ENCODE peak calls at places on chromosomes 11 and 22, in five cellular contexts. D, N, U, J and R are unnamed samples.

GRCh38 chr22:50269573-50270301 is 443 bp downstream of the MAPK11 start:
- DNase-seq in D (no peak), N (peak), U (no peak), J (no peak), R (no peak)

GRCh38 chr11:3201677-3202181 is 16.9 kb downstream of the MRGPRG start:
- DNase-seq in D (no peak), N (no peak), U (no peak), J (no peak), R (no peak)

GRCh38 chr11:34787899-34788298 is 128.3 kb downstream of the APIP start:
- DNase-seq in D (no peak), N (no peak), U (no peak), J (no peak), R (no peak)

GRCh38 chr11:85663781-85664560 is 958 bp downstream of the CREBZF start:
- DNase-seq in D (peak), N (peak), U (no peak), J (no peak), R (no peak)

GRCh38 chr11:14645247-14645912 is 1.8 kb downstream of the PDE3B start:
- DNase-seq in D (no peak), N (peak), U (no peak), J (no peak), R (no peak)

GRCh38 chr22:25067851-25068421 is 115.4 kb downstream of the KIAA1671 start:
- DNase-seq in D (no peak), N (no peak), U (no peak), J (no peak), R (no peak)

GRCh38 chr22:31122532-31123291 is at the start of gene INPP5J:
- DNase-seq in D (peak), N (no peak), U (peak), J (no peak), R (no peak)

GRCh38 chr11:118528511-118528910 is 1.2 kb downstream of the TTC36 start:
- DNase-seq in D (no peak), N (no peak), U (no peak), J (no peak), R (no peak)

GRCh38 chr11:62392944-62393628 is 25.7 kb upstream of the SCGB1A1 start:
- DNase-seq in D (peak), N (peak), U (no peak), J (no peak), R (no peak)

GRCh38 chr11:7587712-7588111 is 73.9 kb downstream of the PPFIBP2 start:
- DNase-seq in D (no peak), N (no peak), U (no peak), J (no peak), R (no peak)

GRCh38 chr11:114399903-114400221 is 449 bp downstream of the C11orf71 start:
- DNase-seq in D (peak), N (no peak), U (no peak), J (no peak), R (peak)

GRCh38 chr22:35961480-35961902 is 67.1 kb downstream of the RBFOX2 start:
- DNase-seq in D (no peak), N (no peak), U (peak), J (peak), R (no peak)

GRCh38 chr11:626475-627272 is at the start of gene SCT:
- DNase-seq in D (no peak), N (no peak), U (no peak), J (no peak), R (no peak)

GRCh38 chr11:12233602-12233925 is 123.2 kb downstream of the MICAL2 start:
- DNase-seq in D (no peak), N (no peak), U (no peak), J (no peak), R (no peak)

GRCh38 chr11:12234216-12234615 is 123.8 kb downstream of the MICAL2 start:
- DNase-seq in D (no peak), N (no peak), U (peak), J (no peak), R (no peak)

GRCh38 chr11:12229450-12230229 is 119.2 kb downstream of the MICAL2 start:
- DNase-seq in D (no peak), N (no peak), U (no peak), J (no peak), R (no peak)

GRCh38 chr11:12232819-12233601 is 122.6 kb downstream of the MICAL2 start:
- DNase-seq in D (no peak), N (no peak), U (peak), J (peak), R (peak)

GRCh38 chr11:12232160-12232559 is 121.8 kb downstream of the MICAL2 start:
- DNase-seq in D (no peak), N (no peak), U (no peak), J (no peak), R (no peak)
- TF ChIP-seq CTCF in D (no peak), N (no peak), U (no peak), J (no peak), R (no peak)

GRCh38 chr22:37176464-37177061 is 11.5 kb downstream of the C1QTNF6 start:
- DNase-seq in D (peak), N (peak), U (peak), J (no peak), R (no peak)
- H3K4me3 ChIP-seq in D (peak), N (no peak), U (no peak), J (no peak), R (no peak)

DNA sequence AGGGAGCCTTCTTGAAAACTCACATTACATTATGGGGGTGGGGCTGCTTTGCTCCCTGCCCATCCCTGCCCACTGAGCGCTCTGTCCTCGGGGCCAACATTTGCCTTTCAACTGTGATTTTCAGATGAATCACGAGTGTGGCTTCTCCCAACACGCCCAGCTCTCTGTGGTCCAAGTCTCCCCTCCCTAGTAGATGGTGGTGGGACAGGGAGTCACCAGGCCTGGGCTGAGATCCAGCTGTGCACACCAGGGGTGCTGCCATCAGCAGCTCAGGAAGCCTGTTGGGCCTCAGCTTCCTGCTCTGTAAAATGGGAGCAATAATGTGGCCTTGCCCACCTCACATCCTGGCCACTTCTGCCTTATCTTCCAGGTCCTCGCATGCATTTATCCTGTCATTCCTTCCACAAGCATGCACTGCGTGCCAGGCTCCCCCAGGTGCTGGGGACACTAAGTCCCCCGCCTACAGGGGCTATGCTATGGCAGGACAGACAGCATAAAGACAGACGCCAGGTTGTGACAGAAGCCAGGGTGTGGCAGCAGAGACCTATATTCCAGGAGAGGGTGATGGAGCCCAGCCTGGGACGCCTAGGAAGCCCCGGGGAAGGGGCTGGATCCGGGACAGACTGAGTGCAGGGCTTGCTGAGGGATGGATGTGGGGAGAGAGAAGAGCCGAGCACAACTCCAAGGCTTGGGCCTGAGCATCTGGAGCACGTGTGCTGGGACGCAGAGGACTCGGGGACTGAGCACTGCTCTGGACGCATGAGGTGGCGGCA is 30.5 kb downstream of the NFAM1 start:
- DNase-seq in D (no peak), N (no peak), U (no peak), J (no peak), R (no peak)
- TF ChIP-seq CTCF in D (no peak), N (no peak), U (no peak), J (no peak), R (no peak)

GRCh38 chr11:128544625-128545024 is 42.7 kb downstream of the ETS1 start:
- DNase-seq in D (no peak), N (no peak), U (no peak), J (no peak), R (no peak)
- H3K4me3 ChIP-seq in D (no peak), N (no peak), U (no peak), J (no peak), R (no peak)

GRCh38 chr11:19311306-19312030 is 70.7 kb upstream of the E2F8 start:
- DNase-seq in D (no peak), N (peak), U (peak), J (no peak), R (no peak)
- TF ChIP-seq CTCF in D (peak), N (peak), U (peak), J (peak), R (peak)

DNA sequence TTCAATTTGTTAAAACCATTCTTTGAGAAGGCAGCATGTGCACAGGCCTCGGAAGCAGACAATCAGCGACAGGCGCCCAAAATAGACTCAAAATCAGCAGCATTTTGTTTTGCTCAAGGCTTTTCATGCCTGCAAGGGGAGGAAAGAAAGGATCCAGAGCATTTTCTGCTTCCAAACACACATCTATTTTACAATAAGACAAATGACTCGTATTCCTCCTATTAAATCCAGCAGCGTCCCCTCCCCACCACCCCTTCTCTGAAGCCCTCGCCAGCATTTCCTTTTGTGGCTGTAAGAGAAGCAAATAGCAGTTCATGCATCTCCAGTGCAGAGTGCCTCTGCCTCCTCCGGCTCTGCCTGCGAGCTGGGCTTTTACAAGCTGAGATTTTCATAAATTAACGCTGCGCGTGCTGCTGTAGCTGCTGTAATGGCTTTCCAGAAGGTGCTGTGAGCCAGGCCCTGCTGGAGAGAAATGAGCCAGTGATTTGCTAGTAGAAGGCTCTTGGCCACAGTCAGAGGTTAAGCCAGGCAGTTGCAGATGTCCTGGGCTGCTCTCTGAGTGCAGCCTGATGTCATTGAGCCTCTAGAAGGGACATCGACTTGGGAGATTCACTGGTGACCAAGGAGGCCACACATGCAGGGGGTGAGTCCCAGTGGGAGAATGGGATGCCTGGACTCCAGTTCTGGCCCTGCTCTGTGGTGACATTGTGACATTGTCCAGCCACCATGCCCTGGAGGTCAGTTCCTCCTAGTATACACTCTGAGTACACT is 134.6 kb upstream of the NAV2 start:
- DNase-seq in D (no peak), N (no peak), U (peak), J (no peak), R (no peak)
- H3K4me3 ChIP-seq in D (no peak), N (no peak), U (no peak), J (peak), R (no peak)

GRCh38 chr22:46386312-46386711 is 50.8 kb downstream of the TRMU start:
- DNase-seq in D (no peak), N (no peak), U (no peak), J (no peak), R (no peak)
- TF ChIP-seq CTCF in D (no peak), N (no peak), U (no peak), J (no peak), R (peak)

GRCh38 chr22:19599626-19600243 is 75.5 kb upstream of the CLDN5 start:
- DNase-seq in D (no peak), N (no peak), U (no peak), J (no peak), R (no peak)
- H3K4me3 ChIP-seq in D (no peak), N (no peak), U (no peak), J (no peak), R (no peak)

GRCh38 chr11:112440518-112440917 is 179.9 kb upstream of the PLET1 start:
- DNase-seq in D (no peak), N (peak), U (no peak), J (no peak), R (no peak)
- TF ChIP-seq CTCF in D (no peak), N (no peak), U (no peak), J (no peak), R (no peak)

DNA sequence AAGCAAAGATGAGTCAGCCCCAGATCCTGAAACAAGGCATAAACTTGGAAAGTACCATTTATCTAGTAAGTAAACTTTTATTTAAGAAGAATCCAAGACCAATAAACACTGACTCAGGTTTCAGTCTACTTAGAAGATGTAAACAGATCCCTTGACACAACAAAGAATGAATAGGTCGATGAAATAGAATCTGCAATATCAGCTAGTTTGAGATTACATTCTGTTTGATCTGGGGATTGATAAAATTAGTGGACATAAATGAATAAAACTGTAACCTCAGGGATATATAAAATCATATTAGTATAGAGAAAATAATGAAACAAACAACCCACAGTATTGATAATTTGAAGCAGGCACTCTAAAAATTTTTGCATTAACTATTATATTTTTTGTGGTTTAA is 708.9 kb downstream of the FAM181B start:
- DNase-seq in D (no peak), N (no peak), U (no peak), J (no peak), R (no peak)
- H3K4me3 ChIP-seq in D (no peak), N (no peak), U (no peak), J (no peak), R (no peak)